ENCODE peak calls at places on chromosomes 11 and 22, in four cellular contexts. G is neural progenitor cell, Y is thoracic aorta, Z is AG04450. S is an unnamed sample.

GRCh38 chr22:21665047-21665851 is 563 bp upstream of the PPIL2 start:
- DNase-seq in Z (no peak), Y (no peak), G (no peak), S (no peak)

GRCh38 chr22:27105142-27106025 is 448.0 kb downstream of the MIAT start:
- DNase-seq in G (no peak), Z (no peak), Y (peak; percentile 60), S (peak; percentile 96)

GRCh38 chr22:27628891-27629631 is 172.5 kb downstream of the MN1 start:
- DNase-seq in G (no peak), Z (no peak), Y (no peak), S (no peak)

GRCh38 chr22:20154602-20155183 is 3.8 kb upstream of the CCDC188 start:
- DNase-seq in Z (no peak), Y (no peak), G (no peak), S (no peak)

GRCh38 chr22:40512426-40513136 is 123.9 kb downstream of the MRTFA start:
- DNase-seq in Y (no peak), Z (peak; percentile 93), G (no peak), S (no peak)

GRCh38 chr11:33633251-33634003 is 67.2 kb downstream of the C11orf91 start:
- DNase-seq in Y (no peak), Z (no peak), G (no peak), S (no peak)

GRCh38 chr11:115476463-115477286 is 27.5 kb downstream of the CADM1 start:
- DNase-seq in Z (no peak), Y (no peak), G (no peak), S (no peak)

GRCh38 chr11:129620705-129621104 is 194.9 kb upstream of the TMEM45B start:
- DNase-seq in Z (no peak), G (no peak), Y (no peak), S (no peak)

GRCh38 chr11:19598456-19598855 is 114.2 kb upstream of the NAV2 start:
- DNase-seq in Z (no peak), Y (no peak), G (no peak), S (no peak)

GRCh38 chr11:73271936-73272679 is at the start of gene P2RY6:
- DNase-seq in Z (no peak), Y (no peak), G (no peak), S (no peak)

GRCh38 chr11:93655581-93656255 is 5.8 kb upstream of the CEP295 start:
- DNase-seq in Y (no peak), G (no peak), Z (no peak), S (no peak)

GRCh38 chr11:131978351-131978750 is 607.9 kb downstream of the NTM start:
- DNase-seq in Z (no peak), Y (no peak), G (no peak), S (no peak)

GRCh38 chr11:55658031-55658573 is 3.9 kb upstream of the OR4C6 start:
- DNase-seq in G (no peak), Y (no peak), Z (no peak), S (no peak)

GRCh38 chr22:26445577-26446275 is 16.7 kb downstream of the ASPHD2 start:
- DNase-seq in G (no peak), Y (no peak), Z (no peak), S (no peak)

GRCh38 chr22:19480173-19480568 is 451 bp downstream of the CDC45 start:
- DNase-seq in Z (no peak), Y (no peak), G (no peak), S (no peak)

GRCh38 chr11:7197469-7197868 is 54.2 kb upstream of the SYT9 start:
- DNase-seq in G (no peak), Y (no peak), Z (no peak), S (no peak)

GRCh38 chr22:35229865-35230264 is 27.4 kb upstream of the HMGXB4 start:
- DNase-seq in Z (no peak), Y (no peak), G (no peak), S (no peak)

GRCh38 chr11:131664246-131664645 is 293.8 kb downstream of the NTM start:
- DNase-seq in G (no peak), Y (no peak), Z (no peak), S (no peak)

GRCh38 chr22:49903322-49904039 is 14.8 kb downstream of the ALG12 start:
- DNase-seq in Y (no peak), G (no peak), Z (no peak), S (no peak)

GRCh38 chr11:126339866-126340434 is 15.5 kb upstream of the ST3GAL4 start:
- DNase-seq in Y (no peak), Z (no peak), G (peak; percentile 35), S (no peak)

GRCh38 chr11:107218123-107219084 is 200.1 kb upstream of the GUCY1A2 start:
- DNase-seq in Y (no peak), Z (no peak), G (peak; percentile 33), S (no peak)

GRCh38 chr22:32016081-32016480 is 27.0 kb upstream of the SLC5A1 start:
- DNase-seq in G (no peak), Y (no peak), Z (no peak), S (no peak)

GRCh38 chr11:33912405-33913361 is 20.8 kb upstream of the LMO2 start:
- DNase-seq in Z (peak; percentile 59), Y (no peak), G (peak; percentile 63), S (no peak)

GRCh38 chr22:27637604-27638003 is 164.0 kb downstream of the MN1 start:
- DNase-seq in G (no peak), Z (no peak), Y (no peak), S (no peak)

GRCh38 chr11:61066645-61067044 is 35.6 kb upstream of the CD5 start:
- DNase-seq in G (no peak), Y (no peak), Z (no peak), S (no peak)

GRCh38 chr22:37484115-37485005 is 1.8 kb downstream of the MFNG start:
- DNase-seq in Y (no peak), G (peak; percentile 71), Z (no peak), S (peak; percentile 64)

GRCh38 chr11:128311742-128312719 is 275.3 kb downstream of the ETS1 start:
- DNase-seq in G (no peak), Z (no peak), Y (no peak), S (no peak)

GRCh38 chr11:10310301-10310841 is 5.5 kb downstream of the ADM start:
- DNase-seq in Y (no peak), Z (no peak), G (no peak), S (no peak)

GRCh38 chr11:73969991-73970800 is 12.4 kb downstream of the UCP2 start:
- DNase-seq in Y (no peak), Z (no peak), G (no peak), S (no peak)

GRCh38 chr22:50119169-50119767 is 29.5 kb downstream of the MOV10L1 start:
- DNase-seq in Y (no peak), G (no peak), Z (no peak), S (no peak)

GRCh38 chr11:72789493-72790131 is 4.2 kb downstream of the STARD10 start:
- DNase-seq in Y (no peak), G (peak; percentile 0), Z (no peak), S (peak; percentile 60)

GRCh38 chr11:126060651-126061220 is 1.9 kb downstream of the CDON start:
- DNase-seq in Z (no peak), G (peak; percentile 32), Y (no peak), S (no peak)

GRCh38 chr11:114399490-114399889 is 821 bp downstream of the C11orf71 start:
- DNase-seq in G (peak; percentile 9), Y (no peak), Z (no peak), S (no peak)